ENCODE peak calls at places on chromosomes 12 and 14, in nine cellular contexts. F is astrocyte, A is trophoblast cell, D is IMR-90, M is K562, Y is DND-41, N is HCT116, U is A549, T is GM23248. G is an unnamed sample.
A peak's percentile ranks its signal among the peaks of the same experiment; 100 is the strongest.

GRCh38 chr14:92511472-92512247 is 1.9 kb upstream of the RIN3 start:
- DNase-seq in F (peak; percentile 92), A (peak; percentile 52), D (peak; percentile 95), M (no peak), Y (no peak), N (peak; percentile 94), U (peak; percentile 97), T (peak; percentile 94), G (no peak)

GRCh38 chr14:73223049-73223448 is 14.3 kb upstream of the PAPLN start:
- DNase-seq in F (no peak), A (no peak), D (no peak), M (no peak), Y (no peak), N (no peak), U (no peak), T (peak; percentile 72), G (peak; percentile 66)

GRCh38 chr12:68755536-68756243 is 9.7 kb downstream of the SLC35E3 start:
- DNase-seq in F (no peak), A (no peak), D (no peak), M (no peak), Y (no peak), N (no peak), U (no peak), T (no peak), G (no peak)

GRCh38 chr12:96487214-96487613 is 2.2 kb upstream of the CFAP54 start:
- DNase-seq in F (peak; percentile 89), A (peak; percentile 34), D (peak; percentile 88), M (no peak), Y (no peak), N (no peak), U (peak; percentile 55), T (peak; percentile 92), G (no peak)

GRCh38 chr12:25187781-25188180 is 7.2 kb downstream of the DNAI7 start:
- DNase-seq in F (peak; percentile 96), A (no peak), D (peak; percentile 94), M (no peak), Y (no peak), N (no peak), U (no peak), T (peak; percentile 88), G (no peak)

GRCh38 chr14:64968651-64969050 is 3.5 kb downstream of the RAB15 start:
- DNase-seq in F (no peak), A (no peak), D (no peak), M (no peak), Y (no peak), N (no peak), U (no peak), T (no peak), G (no peak)

GRCh38 chr12:77724367-77724957 is 106.2 kb upstream of the NAV3 start:
- DNase-seq in F (peak; percentile 37), A (no peak), D (peak; percentile 45), M (no peak), Y (no peak), N (peak; percentile 47), U (no peak), T (peak; percentile 70), G (peak; percentile 56)

GRCh38 chr14:95215094-95215493 is 57.8 kb upstream of the DICER1 start:
- DNase-seq in F (no peak), A (no peak), D (no peak), M (no peak), Y (no peak), N (no peak), U (no peak), T (no peak), G (no peak)

GRCh38 chr12:130120012-130120805 is 42.1 kb upstream of the FZD10 start:
- DNase-seq in F (no peak), A (no peak), D (no peak), M (no peak), Y (no peak), N (no peak), U (no peak), T (no peak), G (no peak)

GRCh38 chr14:86153480-86153879 is 623.5 kb downstream of the FLRT2 start:
- DNase-seq in F (no peak), A (no peak), D (no peak), M (no peak), Y (no peak), N (no peak), U (no peak), T (no peak), G (peak; percentile 53)

GRCh38 chr12:15931590-15932053 is 20.5 kb downstream of the DERA start:
- DNase-seq in F (no peak), A (no peak), D (no peak), M (peak; percentile 11), Y (no peak), N (no peak), U (no peak), T (peak; percentile 11), G (peak; percentile 78)

GRCh38 chr12:97939141-97939540 is 476.5 kb downstream of the RMST start:
- DNase-seq in F (no peak), A (no peak), D (no peak), M (no peak), Y (no peak), N (no peak), U (no peak), T (no peak), G (no peak)

GRCh38 chr12:113220593-113221180 is 577 bp upstream of the TPCN1 start:
- DNase-seq in F (no peak), A (no peak), D (no peak), M (no peak), Y (no peak), N (no peak), U (peak; percentile 50), T (peak; percentile 48), G (peak; percentile 54)

GRCh38 chr12:122884091-122884826 is 11.7 kb downstream of the VPS37B start:
- DNase-seq in F (peak; percentile 60), A (no peak), D (peak; percentile 17), M (no peak), Y (no peak), N (no peak), U (no peak), T (no peak), G (no peak)

GRCh38 chr12:4143909-4144308 is 129.7 kb upstream of the CCND2 start:
- DNase-seq in F (no peak), A (no peak), D (no peak), M (no peak), Y (no peak), N (peak; percentile 37), U (no peak), T (no peak), G (peak; percentile 70)

DNA sequence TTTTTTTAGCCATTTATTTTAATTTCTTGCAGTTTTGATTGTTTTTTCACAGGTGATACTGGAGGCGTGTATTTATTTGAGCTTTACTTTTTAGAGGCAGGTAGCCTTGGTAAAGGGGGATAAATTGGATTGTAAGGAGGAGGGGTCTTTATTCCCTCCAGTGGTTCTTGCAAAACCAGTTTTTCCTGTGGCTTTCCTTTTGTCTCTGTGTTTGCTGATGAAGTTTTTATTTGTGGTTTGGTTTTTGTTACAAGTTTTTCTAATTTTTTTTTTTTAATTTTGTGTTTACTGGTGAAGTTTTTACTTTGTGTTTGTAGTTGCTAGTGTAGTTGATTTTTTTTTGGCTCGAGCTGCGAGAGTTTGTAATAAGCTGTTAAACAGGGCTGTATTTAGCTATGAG is 278.5 kb downstream of the PRKD1 start:
- DNase-seq in F (no peak), A (no peak), D (no peak), M (no peak), Y (no peak), N (no peak), U (no peak), T (no peak), G (no peak)
- H3K27ac ChIP-seq in F (no peak overlapping the region), A (no peak overlapping the region), D (no peak overlapping the region), M (no peak overlapping the region), Y (no peak overlapping the region), N (no peak overlapping the region), U (no peak overlapping the region), T (no peak overlapping the region), G (no peak overlapping the region)

GRCh38 chr12:30694412-30694955 is 1.2 kb downstream of the IPO8 start:
- DNase-seq in F (no peak), A (no peak), D (peak; percentile 22), M (peak; percentile 30), Y (no peak), N (no peak), U (no peak), T (peak; percentile 30), G (peak; percentile 66)

GRCh38 chr12:30692470-30692869 is 3.2 kb downstream of the IPO8 start:
- DNase-seq in F (peak; percentile 27), A (no peak), D (peak; percentile 18), M (no peak), Y (no peak), N (no peak), U (no peak), T (peak; percentile 80), G (no peak)

GRCh38 chr12:30687265-30687986 is 8.2 kb downstream of the IPO8 start:
- DNase-seq in F (peak; percentile 39), A (no peak), D (peak; percentile 31), M (no peak), Y (no peak), N (no peak), U (no peak), T (peak; percentile 47), G (no peak)

GRCh38 chr12:30694971-30695326 is 720 bp downstream of the IPO8 start:
- DNase-seq in F (peak; percentile 30), A (peak; percentile 24), D (peak; percentile 35), M (peak; percentile 43), Y (peak; percentile 15), N (peak; percentile 21), U (peak; percentile 57), T (peak; percentile 71), G (peak; percentile 61)

DNA sequence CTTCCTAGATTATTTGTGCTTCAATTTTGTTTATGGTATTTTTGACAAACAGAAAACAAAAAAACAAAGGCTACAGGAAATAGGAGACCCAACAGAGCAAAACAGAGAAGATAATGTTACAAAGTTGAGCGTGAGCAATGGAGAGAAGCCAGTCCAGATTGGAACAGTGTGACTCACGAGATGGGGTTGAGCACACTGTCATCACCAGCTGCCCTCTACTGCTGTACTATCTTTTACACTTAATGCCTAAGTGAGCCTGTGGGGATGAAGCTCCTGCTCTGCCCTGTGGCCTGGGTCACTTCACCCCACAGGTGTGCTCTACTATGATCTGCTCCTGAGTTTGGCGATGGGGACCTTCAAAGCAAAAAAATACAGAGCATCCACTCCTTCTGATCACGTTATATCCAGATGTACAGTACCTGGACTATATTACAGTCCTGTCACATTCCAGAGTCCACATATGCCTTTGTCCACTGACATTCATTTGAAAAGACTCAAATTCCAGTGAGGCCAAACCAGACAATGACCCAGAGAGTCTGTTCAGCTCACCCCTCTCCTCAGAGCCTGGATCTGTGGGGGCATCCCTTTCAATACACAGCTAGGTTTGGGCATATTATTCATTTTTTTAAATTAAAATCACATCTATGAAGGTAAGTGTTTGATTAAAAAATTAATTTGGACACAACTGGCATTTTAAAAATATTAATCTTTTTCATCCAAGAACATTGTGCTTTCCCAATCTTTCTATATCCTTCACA is 4.4 kb downstream of the IPO8 start:
- DNase-seq in F (peak; percentile 70), A (peak; percentile 43), D (peak; percentile 85), M (peak; percentile 40), Y (no peak), N (no peak), U (peak; percentile 8), T (peak; percentile 92), G (no peak)
- H3K4me2 ChIP-seq in F (peak overlapping the region; percentile 20), A (peak overlapping the region; percentile 38), D (peak overlapping the region; percentile 18), M (no peak overlapping the region), Y (peak overlapping the region; percentile 23), N (peak overlapping the region; percentile 7), U (peak overlapping the region; percentile 2), T (peak overlapping the region; percentile 86), G (no peak overlapping the region)

GRCh38 chr12:70364695-70365397 is 1.2 kb upstream of the KCNMB4 start:
- DNase-seq in F (no peak), A (no peak), D (no peak), M (no peak), Y (no peak), N (no peak), U (peak; percentile 6), T (no peak), G (peak; percentile 82)
- H3K27ac ChIP-seq in F (no peak overlapping the region), A (no peak overlapping the region), D (no peak overlapping the region), M (no peak overlapping the region), Y (no peak overlapping the region), N (no peak overlapping the region), U (no peak overlapping the region), T (no peak overlapping the region), G (peak overlapping the region; percentile 92)

GRCh38 chr12:131682511-131682895 is 28.4 kb upstream of the SFSWAP start:
- DNase-seq in F (no peak), A (no peak), D (no peak), M (no peak), Y (peak; percentile 9), N (no peak), U (no peak), T (no peak), G (no peak)
- H3K4me2 ChIP-seq in F (no peak overlapping the region), A (no peak overlapping the region), D (no peak overlapping the region), M (peak overlapping the region; percentile 71), Y (no peak overlapping the region), N (no peak overlapping the region), U (peak overlapping the region; percentile 32), T (no peak overlapping the region), G (no peak overlapping the region)